ENCODE peak calls at places on chromosomes 12 and 14, in six cellular contexts. O is tibial nerve; E is CD8-positive, alpha-beta T cell; Q is fibroblast of lung; I is cardiac muscle cell; R is testis. M is an unnamed sample. For H3K36me3 and H3K4me1, the result is how much of the 10 kb centered on the place peaks cover.

GRCh38 chr14:64806202-64806861 is 73.4 kb downstream of the SPTB start:
- DNase-seq in R (no peak), I (peak), O (no peak), E (no peak), Q (peak), M (no peak)

GRCh38 chr12:30197392-30198047 is 413.8 kb upstream of the TMTC1 start:
- DNase-seq in O (no peak), R (no peak), I (peak), Q (peak), E (no peak), M (no peak)

GRCh38 chr12:59149995-59150642 is 229.8 kb upstream of the LRIG3 start:
- DNase-seq in O (peak), Q (peak), I (peak), R (peak), E (no peak), M (peak)

GRCh38 chr12:109608796-109609195 is 35.2 kb downstream of the MVK start:
- DNase-seq in R (no peak), I (no peak), O (no peak), E (no peak), Q (no peak), M (no peak)

GRCh38 chr12:82300611-82301010 is 57.6 kb downstream of the CCDC59 start:
- DNase-seq in Q (peak), O (no peak), R (peak), E (no peak), I (peak), M (no peak)

GRCh38 chr12:565589-566105 is 97.6 kb downstream of the NINJ2 start:
- DNase-seq in R (no peak), O (no peak), E (no peak), I (no peak), Q (no peak), M (no peak)

GRCh38 chr14:66405158-66405557 is 81.0 kb upstream of the CCDC196 start:
- DNase-seq in E (no peak), R (no peak), Q (peak), I (peak), O (no peak), M (no peak)

GRCh38 chr12:116610971-116611541 is 51.9 kb downstream of the MAP1LC3B2 start:
- DNase-seq in I (no peak), E (no peak), R (no peak), Q (no peak), O (no peak), M (no peak)

GRCh38 chr12:70660620-70661219 is 23.5 kb upstream of the PTPRB start:
- DNase-seq in Q (peak), O (no peak), R (no peak), E (no peak), I (no peak), M (peak)

GRCh38 chr12:124548854-124549378 is 18.5 kb downstream of the NCOR2 start:
- DNase-seq in O (peak), Q (peak), E (no peak), R (peak), I (peak), M (no peak)

GRCh38 chr12:15732341-15733061 is 56.7 kb downstream of the EPS8 start:
- DNase-seq in E (no peak), I (peak), O (no peak), R (no peak), Q (peak), M (no peak)

GRCh38 chr12:119949145-119949544 is 39.9 kb upstream of the BICDL1 start:
- DNase-seq in O (no peak), Q (no peak), I (no peak), R (no peak), E (no peak), M (no peak)

GRCh38 chr12:92404259-92404894 is 258.7 kb upstream of the BTG1 start:
- DNase-seq in R (no peak), O (no peak), E (no peak), I (no peak), Q (no peak), M (no peak)

GRCh38 chr12:32708926-32709325 is 29.8 kb downstream of the DNM1L start:
- DNase-seq in R (no peak), Q (no peak), I (no peak), E (no peak), O (no peak), M (no peak)

GRCh38 chr12:92585106-92585775 is 117.5 kb upstream of the PLEKHG7 start:
- DNase-seq in Q (no peak), R (no peak), I (no peak), E (no peak), O (no peak), M (no peak)

GRCh38 chr12:129566800-129567199 is 337.0 kb downstream of the TMEM132D start:
- DNase-seq in O (no peak), I (no peak), R (no peak), Q (no peak), E (no peak), M (no peak)

GRCh38 chr14:80965041-80965440 is 9.6 kb downstream of the TSHR start:
- DNase-seq in I (no peak), R (no peak), E (no peak), Q (no peak), O (no peak), M (no peak)

DNA sequence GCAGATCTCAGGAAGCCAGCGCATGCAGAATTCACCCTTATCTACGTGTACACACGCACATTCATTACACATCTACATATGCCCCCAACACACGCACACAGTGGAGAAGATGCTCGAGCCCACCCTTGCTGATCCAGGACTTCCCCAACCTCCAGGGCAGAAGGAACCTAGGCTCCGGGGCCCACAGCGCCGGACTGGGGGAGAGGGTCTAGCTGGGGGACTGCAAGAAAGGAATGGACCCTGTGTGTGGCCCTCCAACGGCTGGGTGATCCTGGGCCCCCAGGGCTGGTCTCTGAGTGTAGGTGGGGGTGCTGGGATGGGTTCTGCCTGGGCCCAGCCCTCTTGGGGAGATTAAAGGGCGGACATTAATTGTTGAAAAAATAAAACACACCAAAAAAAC is 128.1 kb upstream of the C14orf180 start:
- DNase-seq in Q (no peak), O (no peak), I (no peak), R (peak), E (no peak), M (no peak)
- TF ChIP-seq CTCF in Q (no peak), O (no peak), I (no peak), R (no peak), E (no peak), M (no peak)

GRCh38 chr14:103130017-103130764 is 6.9 kb downstream of the TNFAIP2 start:
- DNase-seq in Q (no peak), O (no peak), I (no peak), R (no peak), E (no peak), M (no peak)
- H3K36me3 ChIP-seq in Q (under half), O (half or more), I (under half), R (under half), E (under half), M (under half)

GRCh38 chr14:101111620-101112290 is 208.2 kb upstream of the RTL1 start:
- DNase-seq in O (no peak), I (no peak), Q (no peak), R (peak), E (no peak), M (no peak)
- H3K4me1 ChIP-seq in O (under half), I (under half), Q (under half), R (under half), E (under half), M (under half)

GRCh38 chr14:29016050-29016900 is 249.7 kb downstream of the FOXG1 start:
- DNase-seq in Q (peak), E (no peak), I (peak), R (peak), O (no peak), M (peak)
- TF ChIP-seq CTCF in Q (peak), E (no peak), I (peak), R (peak), O (peak), M (peak)

DNA sequence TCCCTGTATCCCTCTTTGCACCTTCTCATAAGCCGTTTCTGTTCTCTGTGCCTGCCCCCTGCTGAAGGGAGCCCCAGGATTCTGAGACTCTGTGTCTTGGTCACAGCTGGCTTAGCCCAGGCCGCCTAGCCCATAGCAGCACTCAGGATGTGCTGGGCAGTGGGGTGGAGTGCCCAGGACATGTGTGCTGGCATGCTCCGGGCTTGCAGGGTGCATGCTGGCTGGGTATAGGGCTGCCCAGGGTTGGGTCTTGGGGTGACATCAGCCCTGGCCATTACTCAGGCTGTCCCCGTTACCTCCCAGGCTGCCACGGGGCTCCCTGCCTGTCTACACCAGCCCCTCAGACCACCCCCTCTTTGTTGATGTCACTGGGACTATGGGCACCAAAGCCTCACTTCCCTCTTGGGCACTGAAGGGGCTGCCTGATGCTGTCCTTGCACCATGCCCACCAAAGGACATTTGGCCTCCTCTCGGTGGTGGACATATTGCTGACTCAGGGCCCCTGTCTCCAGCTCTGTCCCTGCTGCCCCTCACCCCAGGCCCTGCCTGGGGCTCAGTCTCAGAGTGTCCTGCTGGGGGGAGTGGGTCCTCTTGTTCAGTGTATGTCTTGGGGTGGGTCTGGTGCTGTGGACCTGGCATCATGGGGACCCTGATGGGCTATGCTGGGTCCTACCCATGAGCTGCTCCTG is 2.4 kb downstream of the CEP170B start:
- DNase-seq in I (no peak), Q (no peak), R (no peak), E (no peak), O (no peak), M (no peak)
- H3K36me3 ChIP-seq in I (under half), Q (under half), R (under half), E (under half), O (under half), M (under half)

GRCh38 chr14:101336203-101336602 is 225.1 kb upstream of the DIO3 start:
- DNase-seq in I (no peak), R (no peak), Q (no peak), E (no peak), O (no peak), M (no peak)

GRCh38 chr14:101334656-101335055 is 226.6 kb upstream of the DIO3 start:
- DNase-seq in E (no peak), O (no peak), I (no peak), Q (no peak), R (no peak), M (no peak)

GRCh38 chr14:101333335-101334280 is 227.7 kb upstream of the DIO3 start:
- DNase-seq in R (no peak), Q (peak), O (no peak), E (no peak), I (no peak), M (no peak)

GRCh38 chr14:101337053-101337452 is 224.2 kb upstream of the DIO3 start:
- DNase-seq in O (no peak), E (no peak), R (no peak), I (no peak), Q (no peak), M (no peak)

DNA sequence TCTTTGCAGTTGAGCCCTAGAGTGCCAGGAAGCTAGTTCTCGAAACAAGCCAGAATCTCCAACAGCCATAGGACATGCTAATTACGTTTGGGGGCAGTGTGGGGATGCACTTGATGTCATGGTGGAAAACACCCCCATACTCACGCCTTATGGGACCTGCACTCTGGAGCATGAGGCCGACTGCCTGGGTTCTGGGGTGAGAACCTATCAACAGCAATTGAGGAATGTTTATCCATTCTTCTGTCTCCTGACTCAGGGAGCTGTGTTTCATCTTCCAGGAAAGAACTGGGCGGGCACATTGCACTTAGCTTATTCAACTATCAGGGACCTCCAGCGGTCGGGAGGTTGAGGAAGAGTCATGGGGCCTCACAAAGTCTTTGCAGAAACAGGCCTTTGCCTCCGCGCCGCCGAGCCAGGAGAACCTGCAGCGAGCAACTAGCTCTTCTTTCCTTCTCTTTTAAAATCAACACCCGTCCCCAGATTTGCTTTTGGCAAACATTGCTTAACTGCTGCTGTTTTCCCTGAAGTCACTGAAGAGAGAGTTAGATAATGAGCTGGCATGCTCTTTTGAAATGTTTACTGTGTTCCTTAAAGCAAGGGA is 226.1 kb upstream of the DIO3 start:
- DNase-seq in I (peak), E (no peak), O (no peak), R (peak), Q (peak), M (no peak)
- H3K4me1 ChIP-seq in I (under half), E (under half), O (under half), R (under half), Q (under half), M (under half)

GRCh38 chr14:83004456-83005006 is 1470.9 kb upstream of the SEL1L start:
- DNase-seq in R (no peak), O (no peak), E (no peak), I (no peak), Q (no peak), M (no peak)

GRCh38 chr14:82999802-83000201 is 1466.1 kb upstream of the SEL1L start:
- DNase-seq in E (no peak), O (no peak), R (no peak), I (no peak), Q (no peak), M (no peak)
- TF ChIP-seq CTCF in E (no peak), O (no peak), R (no peak), I (no peak), Q (peak), M (no peak)

GRCh38 chr12:53465679-53466078 is 13.8 kb downstream of the PCBP2 start:
- DNase-seq in R (no peak), I (no peak), Q (no peak), O (no peak), E (no peak), M (peak)

GRCh38 chr12:53466640-53467039 is 14.7 kb downstream of the PCBP2 start:
- DNase-seq in R (no peak), Q (no peak), I (no peak), E (no peak), O (no peak), M (no peak)

GRCh38 chr12:53467082-53467481 is 15.2 kb downstream of the PCBP2 start:
- DNase-seq in O (no peak), R (no peak), I (no peak), Q (no peak), E (no peak), M (no peak)

GRCh38 chr12:53467880-53468279 is 16.0 kb downstream of the PCBP2 start:
- DNase-seq in O (no peak), I (no peak), E (no peak), Q (no peak), R (no peak), M (peak)

GRCh38 chr12:53468286-53468685 is 16.4 kb downstream of the PCBP2 start:
- DNase-seq in O (no peak), E (no peak), R (no peak), I (no peak), Q (no peak), M (peak)
- H3K36me3 ChIP-seq in O (half or more), E (half or more), R (under half), I (half or more), Q (under half), M (under half)

GRCh38 chr14:54674342-54674741 is 107.4 kb downstream of the SAMD4A start:
- DNase-seq in R (no peak), E (no peak), Q (no peak), I (no peak), O (no peak), M (peak)
- H3K4me1 ChIP-seq in R (under half), E (under half), Q (under half), I (half or more), O (under half), M (under half)

GRCh38 chr12:50547742-50548141 is 43.0 kb downstream of the DIP2B start:
- DNase-seq in O (no peak), R (no peak), I (no peak), Q (no peak), E (no peak), M (no peak)

GRCh38 chr12:50546441-50547318 is 41.9 kb downstream of the DIP2B start:
- DNase-seq in R (no peak), Q (peak), I (peak), O (no peak), E (no peak), M (no peak)

GRCh38 chr12:50545213-50545612 is 40.4 kb downstream of the DIP2B start:
- DNase-seq in O (no peak), E (no peak), Q (no peak), R (no peak), I (no peak), M (no peak)

GRCh38 chr12:50542448-50542847 is 37.7 kb downstream of the DIP2B start:
- DNase-seq in Q (peak), E (no peak), O (no peak), R (no peak), I (no peak), M (no peak)

GRCh38 chr12:50545783-50546182 is 41.0 kb downstream of the DIP2B start:
- DNase-seq in R (no peak), I (no peak), Q (peak), O (no peak), E (no peak), M (no peak)
- TF ChIP-seq CTCF in R (no peak), I (no peak), Q (no peak), O (no peak), E (no peak), M (no peak)